ENCODE peak calls at places on chromosomes 11 and 22, in ten cellular contexts. J is activated T-cell treated with anti-CD3 and anti-CD28 coated beads, Interleukin-2, amount 50 U/mL, for 4 hours; S is CD4-positive, alpha-beta T cell; N is T-helper 17 cell; Y is pancreas; Q is activated naive CD8-positive, alpha-beta T cell treated with anti-CD3 and anti-CD28 coated beads, Interleukin-2, amount 10 ng/mL, durations not matched to agents 7 days and 5 days; R is left lung; M is activated naive CD4-positive, alpha-beta T cell treated with anti-CD3 and anti-CD28 coated beads, Interleukin-2, amount 50 U/mL, for 72 hours; P is body of pancreas; G is CD8-positive, alpha-beta T cell. Z is an unnamed sample.

GRCh38 chr11:128411149-128411548 is 176.2 kb downstream of the ETS1 start:
- ATAC-seq in P (no peak), Y (no peak), Q (no peak), G (no peak), J (no peak), N (no peak), R (no peak), M (no peak), S (no peak), Z (no peak)

GRCh38 chr11:33296695-33297094 is 39.5 kb downstream of the HIPK3 start:
- ATAC-seq in M (peak), P (no peak), S (no peak), R (no peak), G (no peak), Y (no peak), N (no peak), J (no peak), Q (no peak), Z (no peak)

GRCh38 chr11:95230054-95231034 is 658 bp downstream of the SESN3 start:
- ATAC-seq in Y (peak), M (peak), P (peak), G (no peak), Q (peak), J (peak), S (no peak), R (peak), N (no peak), Z (peak)

GRCh38 chr11:24509114-24509513 is 12.3 kb downstream of the LUZP2 start:
- ATAC-seq in N (no peak), Y (no peak), S (no peak), M (no peak), J (no peak), R (no peak), P (no peak), Q (no peak), G (no peak), Z (no peak)

GRCh38 chr22:42299586-42300285 is 29.3 kb upstream of the TCF20 start:
- ATAC-seq in Y (peak), S (peak), J (no peak), G (peak), M (no peak), Q (no peak), R (no peak), N (peak), P (no peak), Z (no peak)

GRCh38 chr22:36156119-36156514 is 4.4 kb downstream of the APOL3 start:
- ATAC-seq in P (no peak), M (no peak), N (no peak), S (no peak), J (no peak), Y (no peak), Q (no peak), R (no peak), G (no peak), Z (no peak)

GRCh38 chr22:31119026-31119717 is 3.6 kb upstream of the INPP5J start:
- ATAC-seq in N (no peak), R (no peak), M (no peak), G (no peak), Y (peak), S (no peak), P (no peak), Q (no peak), J (no peak), Z (no peak)

GRCh38 chr11:19382131-19382611 is 141.4 kb upstream of the E2F8 start:
- ATAC-seq in M (no peak), Q (no peak), S (no peak), J (no peak), R (peak), P (no peak), N (no peak), Y (no peak), G (no peak), Z (no peak)

GRCh38 chr11:111911563-111912401 is at the start of gene CRYAB:
- ATAC-seq in R (peak), Y (peak), Q (no peak), S (no peak), N (no peak), J (no peak), P (peak), G (no peak), M (no peak), Z (no peak)

GRCh38 chr22:46649176-46650077 is 29.2 kb downstream of the GRAMD4 start:
- ATAC-seq in P (peak), G (no peak), M (no peak), R (peak), S (no peak), N (no peak), Y (peak), Q (no peak), J (no peak), Z (no peak)

GRCh38 chr22:22943521-22944267 is 56.1 kb downstream of the IGLL5 start:
- ATAC-seq in S (no peak), N (no peak), G (no peak), M (no peak), P (no peak), Q (no peak), Y (no peak), R (no peak), J (no peak), Z (peak)

GRCh38 chr11:64801591-64802369 is 1.2 kb downstream of the MAP4K2 start:
- ATAC-seq in G (no peak), N (no peak), R (no peak), S (no peak), M (no peak), J (no peak), Y (no peak), Q (no peak), P (no peak), Z (no peak)

GRCh38 chr11:63998558-63999348 is 12.5 kb downstream of the OTUB1 start:
- ATAC-seq in M (peak), N (peak), R (no peak), Q (no peak), J (peak), P (no peak), Y (peak), S (peak), G (peak), Z (peak)

GRCh38 chr22:40509401-40510134 is 127.0 kb downstream of the MRTFA start:
- ATAC-seq in M (no peak), P (peak), J (no peak), R (peak), S (no peak), Y (peak), N (no peak), G (no peak), Q (no peak), Z (no peak)

GRCh38 chr11:36411202-36411640 is 98.9 kb downstream of the TRAF6 start:
- ATAC-seq in J (no peak), M (no peak), Y (peak), S (peak), P (no peak), R (peak), N (peak), Q (peak), G (peak), Z (peak)

GRCh38 chr22:25235547-25236290 is 16.3 kb downstream of the CRYBB2 start:
- ATAC-seq in Y (peak), S (peak), G (peak), R (peak), N (peak), P (peak), J (peak), M (peak), Q (peak), Z (peak)

GRCh38 chr22:23533328-23533762 is 46.7 kb downstream of the IGLL1 start:
- ATAC-seq in J (peak), M (peak), R (no peak), G (peak), N (peak), P (no peak), S (no peak), Q (peak), Y (no peak), Z (no peak)

GRCh38 chr11:35065566-35065965 is 73.4 kb upstream of the CD44 start:
- ATAC-seq in Q (no peak), R (no peak), S (no peak), G (no peak), N (no peak), P (no peak), M (no peak), J (no peak), Y (no peak), Z (no peak)

GRCh38 chr11:105389952-105390351 is 219.9 kb upstream of the GRIA4 start:
- ATAC-seq in R (no peak), Q (no peak), G (no peak), J (no peak), P (no peak), Y (no peak), M (no peak), S (no peak), N (no peak), Z (no peak)

GRCh38 chr11:84541711-84542340 is 1085.3 kb downstream of the DLG2 start:
- ATAC-seq in N (no peak), J (no peak), Q (no peak), G (no peak), R (peak), P (no peak), M (no peak), S (no peak), Y (peak), Z (no peak)

GRCh38 chr11:4982678-4983077 is 12.0 kb upstream of the OR51L1 start:
- ATAC-seq in Q (no peak), G (no peak), R (no peak), J (no peak), N (no peak), P (no peak), S (no peak), Y (no peak), M (no peak), Z (no peak)

GRCh38 chr22:39470462-39471335 is 13.9 kb downstream of the MGAT3 start:
- ATAC-seq in G (no peak), Y (no peak), N (no peak), P (no peak), J (no peak), Q (no peak), S (no peak), R (no peak), M (no peak), Z (no peak)

GRCh38 chr11:72741429-72741833 is 10.8 kb downstream of the ARAP1 start:
- ATAC-seq in S (no peak), Q (no peak), P (no peak), J (no peak), R (peak), M (no peak), G (no peak), N (no peak), Y (peak), Z (no peak)

GRCh38 chr11:14789879-14790484 is 102.0 kb downstream of the CYP2R1 start:
- ATAC-seq in S (peak), M (no peak), N (no peak), J (no peak), Y (peak), Q (no peak), G (no peak), P (no peak), R (peak), Z (no peak)